ENCODE peak calls at places on chromosomes 1 and 21, in four cellular contexts. G is K562, T is PC-3, U is sigmoid colon. H is an unnamed sample.

GRCh38 chr1:17244826-17245740 is 3.8 kb upstream of the PADI3 start:
- DNase-seq in G (no peak), T (no peak), U (no peak), H (no peak)

GRCh38 chr1:110631836-110632620 is 25.9 kb upstream of the KCNA2 start:
- DNase-seq in G (no peak), T (no peak), U (no peak), H (no peak)

GRCh38 chr1:217369271-217369981 is 261.5 kb downstream of the GPATCH2 start:
- DNase-seq in G (no peak), T (no peak), U (no peak), H (no peak)

GRCh38 chr1:2628933-2629626 is 3.7 kb downstream of the MMEL1 start:
- DNase-seq in G (no peak), T (no peak), U (no peak), H (no peak)

GRCh38 chr21:17462276-17462981 is 50.4 kb upstream of the CXADR start:
- DNase-seq in G (no peak), T (peak; percentile 14), U (no peak), H (no peak)

GRCh38 chr1:19504796-19505693 is 19.7 kb upstream of the CAPZB start:
- DNase-seq in G (no peak), T (no peak), U (peak; percentile 79), H (no peak)

GRCh38 chr1:19514391-19514831 is 29.1 kb upstream of the CAPZB start:
- DNase-seq in G (no peak), T (no peak), U (peak; percentile 78), H (no peak)

GRCh38 chr1:116826818-116827606 is 72.8 kb downstream of the CD2 start:
- DNase-seq in G (peak; percentile 97), T (peak; percentile 65), U (no peak), H (no peak)

GRCh38 chr21:43808832-43809251 is 19.5 kb downstream of the RRP1 start:
- DNase-seq in G (no peak), T (no peak), U (no peak), H (no peak)

GRCh38 chr1:180778782-180779398 is 133.8 kb upstream of the KIAA1614 start:
- DNase-seq in G (peak; percentile 40), T (peak; percentile 38), U (no peak), H (no peak)

GRCh38 chr1:105872761-105873286 is 1183.7 kb upstream of the PRMT6 start:
- DNase-seq in G (no peak), T (peak; percentile 51), U (no peak), H (no peak)

GRCh38 chr1:78072216-78072615 is 26.4 kb downstream of the GIPC2 start:
- DNase-seq in G (no peak), T (no peak), U (no peak), H (no peak)

GRCh38 chr21:21295303-21295702 is 297.1 kb downstream of the NCAM2 start:
- DNase-seq in G (peak; percentile 18), T (no peak), U (no peak), H (no peak)

GRCh38 chr1:44842763-44843655 is at the start of gene PTCH2:
- DNase-seq in G (peak; percentile 83), T (peak; percentile 32), U (peak; percentile 93), H (no peak)

GRCh38 chr21:35004289-35004688 is 44.8 kb downstream of the RUNX1 start:
- DNase-seq in G (no peak), T (no peak), U (no peak), H (no peak)

GRCh38 chr1:178938959-178939317 is 68.1 kb upstream of the ANGPTL1 start:
- DNase-seq in G (no peak), T (no peak), U (peak; percentile 95), H (no peak)

GRCh38 chr1:11898831-11899467 is 27.3 kb downstream of the KIAA2013 start:
- DNase-seq in G (peak; percentile 59), T (no peak), U (no peak), H (no peak)

GRCh38 chr1:905071-905749 is 18.5 kb upstream of the SAMD11 start:
- DNase-seq in G (no peak), T (no peak), U (peak; percentile 81), H (no peak)

GRCh38 chr1:109501644-109502367 is 7.7 kb downstream of the AMIGO1 start:
- DNase-seq in G (peak; percentile 71), T (no peak), U (no peak), H (no peak)

GRCh38 chr1:156816561-156817328 is at the start of gene SH2D2A:
- DNase-seq in G (peak; percentile 92), T (peak; percentile 80), U (peak; percentile 78), H (peak; percentile 96)

GRCh38 chr1:88800382-88801051 is 90.8 kb downstream of the GTF2B start:
- DNase-seq in G (peak; percentile 57), T (peak; percentile 64), U (no peak), H (no peak)

GRCh38 chr1:229065613-229066012 is 205.3 kb upstream of the RAB4A start:
- DNase-seq in G (no peak), T (no peak), U (no peak), H (no peak)

GRCh38 chr1:109620396-109620817 is 770 bp downstream of the AMPD2 start:
- DNase-seq in G (no peak), T (peak; percentile 40), U (peak; percentile 77), H (no peak)

GRCh38 chr1:202553560-202554038 is 156.7 kb downstream of the SYT2 start:
- DNase-seq in G (peak; percentile 95), T (no peak), U (no peak), H (no peak)

GRCh38 chr1:198101716-198102453 is 54.9 kb upstream of the NEK7 start:
- DNase-seq in G (no peak), T (no peak), U (no peak), H (no peak)

GRCh38 chr1:206658264-206658980 is 23.1 kb downstream of the DYRK3 start:
- DNase-seq in G (peak; percentile 89), T (no peak), U (no peak), H (peak; percentile 29)

GRCh38 chr1:230167419-230167852 is 100.4 kb downstream of the GALNT2 start:
- DNase-seq in G (peak; percentile 84), T (peak; percentile 88), U (peak; percentile 60), H (peak; percentile 6)

GRCh38 chr21:16678479-16678878 is 834.4 kb upstream of the CXADR start:
- DNase-seq in G (no peak), T (no peak), U (no peak), H (no peak)

GRCh38 chr1:244214009-244214967 is 163.2 kb downstream of the ZBTB18 start:
- DNase-seq in G (no peak), T (peak; percentile 90), U (peak; percentile 77), H (no peak)

GRCh38 chr1:17239420-17239819 is 9.5 kb upstream of the PADI3 start:
- DNase-seq in G (peak; percentile 75), T (peak; percentile 79), U (no peak), H (no peak)

GRCh38 chr1:220123889-220124288 is 30.0 kb downstream of the IARS2 start:
- DNase-seq in G (peak; percentile 42), T (peak; percentile 27), U (no peak), H (no peak)

GRCh38 chr1:93638981-93639380 is 42.7 kb downstream of the BCAR3 start:
- DNase-seq in G (no peak), T (no peak), U (no peak), H (no peak)

GRCh38 chr1:169044296-169044695 is 62.2 kb upstream of the ATP1B1 start:
- DNase-seq in G (no peak), T (peak; percentile 59), U (no peak), H (no peak)

GRCh38 chr1:225460737-225461532 is 33.1 kb upstream of the LBR start:
- DNase-seq in G (no peak), T (peak; percentile 66), U (peak; percentile 71), H (peak; percentile 29)

DNA sequence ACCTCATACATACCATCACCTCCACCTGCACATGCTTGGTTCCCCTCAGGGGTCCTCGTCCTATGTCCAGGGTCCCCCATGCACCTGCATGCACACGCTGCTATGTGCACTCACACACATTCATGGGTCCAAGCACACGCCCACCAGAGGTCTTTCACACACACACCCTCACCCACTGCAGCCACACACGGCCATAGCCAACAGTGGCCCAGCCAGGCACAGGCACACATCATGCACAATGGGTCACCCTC is 1.2 kb downstream of the SDC3 start:
- DNase-seq in G (no peak), T (no peak), U (no peak), H (no peak)
- H3K4me3 ChIP-seq in G (peak overlapping the region; percentile 47), T (peak overlapping the region; percentile 70), U (peak overlapping the region; percentile 72), H (no peak overlapping the region)

GRCh38 chr1:90802622-90803021 is 85.5 kb upstream of the BARHL2 start:
- DNase-seq in G (no peak), T (no peak), U (no peak), H (no peak)

GRCh38 chr1:90800012-90800717 is 83.1 kb upstream of the BARHL2 start:
- DNase-seq in G (no peak), T (no peak), U (no peak), H (no peak)

GRCh38 chr1:90795396-90795795 is 78.3 kb upstream of the BARHL2 start:
- DNase-seq in G (no peak), T (no peak), U (no peak), H (no peak)

GRCh38 chr1:90798883-90799282 is 81.8 kb upstream of the BARHL2 start:
- DNase-seq in G (no peak), T (no peak), U (no peak), H (no peak)
- H3K27me3 ChIP-seq in G (no peaks in the 10 kb centered on the region), T (peaks cover 83% of the 10 kb centered on the region), U (no peaks in the 10 kb centered on the region), H (no peaks in the 10 kb centered on the region)

GRCh38 chr1:29239142-29239541 is 2.8 kb downstream of the PTPRU start:
- DNase-seq in G (no peak), T (peak; percentile 85), U (no peak), H (no peak)

GRCh38 chr1:29237906-29238600 is 1.7 kb downstream of the PTPRU start:
- DNase-seq in G (no peak), T (peak; percentile 40), U (peak; percentile 81), H (no peak)

GRCh38 chr1:29240400-29240837 is 4.1 kb downstream of the PTPRU start:
- DNase-seq in G (no peak), T (no peak), U (no peak), H (no peak)

GRCh38 chr1:29236993-29237905 is 927 bp downstream of the PTPRU start:
- DNase-seq in G (no peak), T (peak; percentile 31), U (peak; percentile 80), H (no peak)

DNA sequence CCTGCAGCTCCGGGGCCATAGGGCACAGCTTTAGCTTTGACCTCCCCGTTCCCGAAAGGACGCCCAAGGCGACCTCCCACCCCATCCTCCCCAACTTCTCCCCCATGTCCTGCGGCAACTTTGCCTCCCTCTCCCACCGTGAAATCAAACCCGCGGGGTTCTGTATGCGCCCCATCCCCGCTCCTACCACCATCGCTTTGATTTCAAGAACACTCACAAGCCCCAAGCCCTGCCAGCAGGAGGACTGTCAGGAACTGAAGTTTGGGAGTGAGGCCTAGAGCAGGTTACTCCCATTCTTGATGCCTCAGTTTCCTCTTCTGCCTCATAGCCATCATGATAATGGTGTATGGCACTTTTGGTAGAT is 2.3 kb downstream of the PTPRU start:
- DNase-seq in G (no peak), T (no peak), U (no peak), H (no peak)
- H3K4me3 ChIP-seq in G (no peak overlapping the region), T (peak overlapping the region; percentile 80), U (peak overlapping the region; percentile 30), H (no peak overlapping the region)

GRCh38 chr1:201091256-201091655 is 21.0 kb downstream of the CACNA1S start:
- DNase-seq in G (no peak), T (no peak), U (no peak), H (no peak)

GRCh38 chr1:201094829-201095228 is 17.4 kb downstream of the CACNA1S start:
- DNase-seq in G (no peak), T (no peak), U (no peak), H (no peak)

GRCh38 chr1:201093962-201094361 is 18.3 kb downstream of the CACNA1S start:
- DNase-seq in G (no peak), T (no peak), U (no peak), H (no peak)

GRCh38 chr1:201093561-201093960 is 18.7 kb downstream of the CACNA1S start:
- DNase-seq in G (no peak), T (no peak), U (no peak), H (no peak)

GRCh38 chr1:201092738-201093137 is 19.5 kb downstream of the CACNA1S start:
- DNase-seq in G (no peak), T (no peak), U (no peak), H (no peak)
- H3K27me3 ChIP-seq in G (peaks cover 79% of the 10 kb centered on the region), T (peaks cover 54% of the 10 kb centered on the region), U (no peaks in the 10 kb centered on the region), H (no peaks in the 10 kb centered on the region)